ENCODE peak calls at places on chromosome 9, in four cellular contexts. G, M, A and L are unnamed samples.

GRCh38 chr9:87199819-87200218 is 252.5 kb upstream of the GAS1 start:
- DNase-seq in G (no peak), M (no peak), A (no peak), L (no peak)

GRCh38 chr9:6098431-6098830 is 83.0 kb upstream of the RANBP6 start:
- DNase-seq in M (no peak), G (no peak), A (no peak), L (peak; percentile 68)

GRCh38 chr9:114745108-114745848 is 60.6 kb downstream of the TNFSF15 start:
- DNase-seq in G (no peak), M (no peak), A (peak; percentile 7), L (peak; percentile 29)

GRCh38 chr9:110092792-110093191 is 115.2 kb downstream of the C9orf152 start:
- DNase-seq in A (no peak), M (no peak), G (no peak), L (no peak)

GRCh38 chr9:82302968-82303655 is 314.5 kb downstream of the SPATA31D1 start:
- DNase-seq in A (no peak), M (no peak), G (no peak), L (no peak)

GRCh38 chr9:77848897-77849296 is 182.7 kb downstream of the GNAQ start:
- DNase-seq in A (peak; percentile 90), M (no peak), G (no peak), L (peak; percentile 92)

GRCh38 chr9:92962846-92963245 is 15.5 kb downstream of the FGD3 start:
- DNase-seq in G (no peak), M (no peak), A (no peak), L (no peak)

GRCh38 chr9:87447547-87448432 is 49.9 kb upstream of the DAPK1 start:
- DNase-seq in M (no peak), G (no peak), A (no peak), L (no peak)

GRCh38 chr9:115152281-115152680 is 34.3 kb upstream of the TNC start:
- DNase-seq in M (no peak), G (no peak), A (no peak), L (no peak)

GRCh38 chr9:122106576-122106975 is 13.5 kb upstream of the TTLL11 start:
- DNase-seq in A (no peak), M (no peak), G (no peak), L (no peak)

GRCh38 chr9:117835798-117836197 is 131.6 kb downstream of the TLR4 start:
- DNase-seq in M (no peak), A (no peak), G (no peak), L (no peak)

GRCh38 chr9:21682981-21683380 is 119.5 kb upstream of the MTAP start:
- DNase-seq in A (no peak), G (no peak), M (no peak), L (peak; percentile 30)

GRCh38 chr9:98175013-98175679 is 17.3 kb downstream of the CORO2A start:
- DNase-seq in G (no peak), A (no peak), M (no peak), L (no peak)

GRCh38 chr9:111978616-111979015 is 82.0 kb downstream of the UGCG start:
- DNase-seq in G (no peak), A (no peak), M (no peak), L (no peak)

GRCh38 chr9:111974092-111974681 is 77.6 kb downstream of the UGCG start:
- DNase-seq in M (no peak), G (no peak), A (peak; percentile 70), L (peak; percentile 47)

GRCh38 chr9:111979561-111979960 is 82.9 kb downstream of the UGCG start:
- DNase-seq in G (no peak), M (no peak), A (no peak), L (no peak)

GRCh38 chr9:111980398-111980797 is 83.8 kb downstream of the UGCG start:
- DNase-seq in A (no peak), G (no peak), M (no peak), L (no peak)

DNA sequence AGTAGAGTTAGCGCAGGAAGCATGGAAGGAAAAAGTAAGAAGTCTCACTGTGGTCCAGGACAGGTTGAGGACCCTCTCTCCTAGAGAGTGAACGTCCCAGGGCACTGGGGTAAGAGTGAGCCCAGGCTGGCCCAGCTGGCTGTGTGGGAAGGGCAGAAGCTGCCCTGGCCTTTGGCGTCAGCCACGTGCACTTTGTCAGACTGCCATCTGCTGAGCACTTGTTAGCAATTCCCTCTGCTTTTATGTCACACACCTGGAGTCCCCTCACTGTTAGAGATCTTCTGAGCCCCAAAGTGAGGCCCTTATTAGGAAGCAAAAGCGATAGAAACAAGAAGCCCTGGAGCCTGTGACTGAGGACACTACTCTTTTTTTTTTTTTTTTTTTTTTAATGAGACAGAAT is 79.1 kb downstream of the UGCG start:
- DNase-seq in M (peak; percentile 32), A (no peak), G (no peak), L (no peak)
- TF ChIP-seq CTCF in M (peak; percentile 23), A (peak; percentile 1), G (no peak), L (no peak)

DNA sequence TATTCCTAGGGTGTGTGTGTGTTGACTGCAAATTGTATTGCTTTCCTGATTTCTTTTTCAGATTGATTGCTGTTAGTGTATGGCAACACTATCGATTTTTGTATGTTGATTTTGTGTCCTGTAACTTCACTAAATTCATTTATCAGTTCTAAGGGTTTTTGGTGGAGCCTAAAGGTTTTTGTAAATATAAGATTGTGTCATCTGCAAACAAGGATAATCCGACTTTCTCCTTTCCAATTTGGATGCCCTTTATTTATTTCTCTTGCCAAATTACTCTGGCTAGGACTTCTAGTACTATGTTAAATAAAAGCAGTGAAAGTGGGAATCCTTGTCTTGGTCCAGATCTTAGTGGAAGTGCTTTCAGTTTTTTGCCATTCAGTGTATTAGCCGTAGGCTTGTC is 340.9 kb upstream of the KLF4 start:
- DNase-seq in G (no peak), A (no peak), M (no peak), L (no peak)
- TF ChIP-seq CTCF in G (no peak), A (no peak), M (no peak), L (no peak)

GRCh38 chr9:128607642-128608350 is 48.9 kb downstream of the DYNC2I2 start:
- DNase-seq in G (no peak), A (no peak), M (no peak), L (peak; percentile 16)

GRCh38 chr9:128615571-128615970 is 41.1 kb downstream of the DYNC2I2 start:
- DNase-seq in M (no peak), A (no peak), G (no peak), L (no peak)

GRCh38 chr9:128610889-128611288 is 45.8 kb downstream of the DYNC2I2 start:
- DNase-seq in G (no peak), M (no peak), A (no peak), L (no peak)

GRCh38 chr9:128614728-128615127 is 41.9 kb downstream of the DYNC2I2 start:
- DNase-seq in A (no peak), M (no peak), G (no peak), L (no peak)

DNA sequence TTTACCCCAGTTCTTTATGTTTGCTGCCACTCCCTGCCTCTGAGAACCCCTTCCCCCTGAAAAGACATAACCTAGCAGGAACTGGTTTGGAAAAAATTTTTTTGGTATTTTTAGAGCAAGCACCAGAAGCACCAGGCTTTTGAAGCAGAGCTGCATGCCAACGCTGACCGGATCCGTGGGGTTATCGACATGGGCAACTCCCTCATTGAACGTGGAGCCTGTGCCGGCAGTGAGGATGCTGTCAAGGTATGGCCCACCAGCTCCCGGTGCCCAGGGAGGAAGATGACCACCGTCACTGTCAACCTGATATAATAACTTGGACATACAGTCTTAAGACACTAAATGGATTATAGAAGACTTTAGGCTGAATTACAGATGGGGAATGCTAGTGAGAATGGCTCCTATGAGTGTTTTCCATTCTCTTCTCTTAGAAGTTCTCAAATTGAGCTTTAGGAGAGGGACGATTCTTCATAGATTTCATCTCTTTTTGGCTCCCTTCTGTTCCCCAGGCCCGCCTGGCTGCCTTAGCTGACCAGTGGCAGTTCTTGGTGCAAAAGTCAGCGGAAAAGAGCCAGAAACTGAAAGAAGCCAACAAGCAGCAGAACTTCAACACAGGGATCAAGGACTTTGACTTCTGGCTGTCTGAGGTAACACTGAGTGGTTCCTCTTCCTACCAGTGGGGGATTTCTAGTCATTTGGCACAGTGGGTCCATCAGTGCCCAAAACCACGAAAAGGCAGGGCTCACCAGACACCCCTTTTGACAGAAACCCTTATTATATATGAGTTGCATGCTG is 44.9 kb downstream of the DYNC2I2 start:
- DNase-seq in G (no peak), M (no peak), A (no peak), L (no peak)
- TF ChIP-seq CTCF in G (no peak), M (no peak), A (no peak), L (no peak)

GRCh38 chr9:83596899-83597504 is 25.9 kb upstream of the IDNK start:
- DNase-seq in A (peak; percentile 27), G (peak; percentile 58), M (peak; percentile 27), L (peak; percentile 44)
- TF ChIP-seq CTCF in A (peak; percentile 84), G (peak; percentile 88), M (peak; percentile 86), L (peak; percentile 65)